ENCODE peak calls at places on chromosomes 1 and 21, in eight cellular contexts. C is AG09309; D is left cardiac atrium; B is stimulated activated CD4-positive, alpha-beta T cell treated with anti-CD3 and anti-CD28 coated beads, Interleukin-1b, Interleukin-23, amount 100 ng/mL, for 4 hours; X is AG20443; Q is left ventricle myocardium inferior; W is glutamatergic neuron; H is central memory CD8-positive, alpha-beta T cell. R is an unnamed sample.

GRCh38 chr1:1832151-1832550 is 53.9 kb upstream of the NADK start:
- DNase-seq in H (no peak), D (no peak), X (no peak), C (no peak), W (no peak), Q (no peak), B (no peak), R (no peak)

GRCh38 chr1:29355375-29355774 is 119.1 kb downstream of the PTPRU start:
- DNase-seq in C (no peak), B (no peak), X (no peak), D (no peak), Q (no peak), H (no peak), W (no peak), R (no peak)

GRCh38 chr1:43276673-43277072 is 6.9 kb downstream of the TMEM125 start:
- DNase-seq in B (no peak), X (no peak), D (no peak), C (no peak), Q (no peak), W (no peak), H (no peak), R (no peak)

GRCh38 chr1:119364640-119365039 is 3.9 kb upstream of the HAO2 start:
- DNase-seq in D (no peak), H (no peak), X (peak), Q (no peak), W (no peak), B (no peak), C (no peak), R (no peak)

GRCh38 chr1:233281711-233282581 is 13.6 kb downstream of the PCNX2 start:
- DNase-seq in Q (no peak), W (no peak), C (no peak), H (no peak), X (peak), D (no peak), B (no peak), R (no peak)

GRCh38 chr1:38559180-38559874 is 300.2 kb downstream of the RRAGC start:
- DNase-seq in X (no peak), C (no peak), H (peak), W (no peak), D (peak), Q (no peak), B (peak), R (peak)

GRCh38 chr1:6157132-6157527 is 23.0 kb downstream of the CHD5 start:
- DNase-seq in X (no peak), H (no peak), C (no peak), B (no peak), W (no peak), D (no peak), Q (no peak), R (no peak)

GRCh38 chr1:199129247-199129646 is 490.4 kb downstream of the PTPRC start:
- DNase-seq in B (no peak), W (no peak), C (no peak), H (no peak), Q (no peak), X (no peak), D (no peak), R (no peak)

GRCh38 chr21:36096398-36097290 is 26.8 kb downstream of the CBR1 start:
- DNase-seq in H (no peak), D (no peak), B (no peak), W (no peak), C (no peak), X (no peak), Q (no peak), R (no peak)

R was measured in left ventricle myocardium superior.